ENCODE peak calls at places on chromosomes 16 and 17, in seven cellular contexts. W is GM12878; F is effector memory CD4-positive, alpha-beta T cell; D is Peyer's patch; J is gastrocnemius medialis; O is heart left ventricle; Y is colonic mucosa. X is an unnamed sample. For H3K4me1, the result is how much of the 10 kb centered on the place peaks cover.

GRCh38 chr17:19248923-19249574 is 11.9 kb downstream of the EPN2 start:
- DNase-seq in W (no peak), F (no peak), D (no peak), J (peak), O (peak), Y (no peak), X (peak)

GRCh38 chr17:49260011-49260921 is 29.7 kb upstream of the PHOSPHO1 start:
- DNase-seq in W (no peak), F (peak), D (peak), J (peak), O (peak), Y (peak), X (peak)

GRCh38 chr17:76534831-76535732 is 2.4 kb downstream of the CYGB start:
- DNase-seq in W (no peak), F (no peak), D (no peak), J (no peak), O (peak), Y (no peak), X (no peak)

GRCh38 chr17:80793851-80794267 is 197.8 kb upstream of the CHMP6 start:
- DNase-seq in W (no peak), F (no peak), D (no peak), J (no peak), O (no peak), Y (no peak), X (no peak)

GRCh38 chr17:4738136-4739121 is 1.2 kb upstream of the ZMYND15 start:
- DNase-seq in W (no peak), F (no peak), D (peak), J (no peak), O (no peak), Y (peak), X (peak)

GRCh38 chr17:20920813-20921199 is 122.0 kb downstream of the USP22 start:
- DNase-seq in W (no peak), F (no peak), D (no peak), J (no peak), O (no peak), Y (no peak), X (no peak)

GRCh38 chr17:10313037-10313672 is 59.7 kb downstream of the MYH13 start:
- DNase-seq in W (no peak), F (no peak), D (no peak), J (no peak), O (no peak), Y (no peak), X (no peak)

GRCh38 chr16:89918453-89919347 is at the start of gene MC1R:
- DNase-seq in W (no peak), F (no peak), D (no peak), J (no peak), O (peak), Y (no peak), X (no peak)

GRCh38 chr17:67488161-67488560 is 111.1 kb downstream of the PITPNC1 start:
- DNase-seq in W (no peak), F (no peak), D (no peak), J (peak), O (peak), Y (no peak), X (no peak)

GRCh38 chr17:42034059-42034458 is 14.2 kb downstream of the NKIRAS2 start:
- DNase-seq in W (no peak), F (no peak), D (no peak), J (no peak), O (no peak), Y (no peak), X (no peak)

GRCh38 chr17:80901319-80901718 is 90.3 kb upstream of the CHMP6 start:
- DNase-seq in W (peak), F (no peak), D (no peak), J (no peak), O (no peak), Y (no peak), X (no peak)

GRCh38 chr17:17511293-17511741 is 15.1 kb upstream of the RASD1 start:
- DNase-seq in W (no peak), F (no peak), D (peak), J (no peak), O (no peak), Y (no peak), X (no peak)

GRCh38 chr16:52572656-52573055 is 25.7 kb upstream of the TOX3 start:
- DNase-seq in W (no peak), F (no peak), D (no peak), J (no peak), O (no peak), Y (no peak), X (no peak)

GRCh38 chr16:85303354-85303883 is 191.1 kb upstream of the CIBAR2 start:
- DNase-seq in W (no peak), F (peak), D (peak), J (no peak), O (peak), Y (peak), X (peak)

GRCh38 chr17:8148560-8148959 is 3.6 kb downstream of the PER1 start:
- DNase-seq in W (no peak), F (no peak), D (no peak), J (no peak), O (no peak), Y (no peak), X (no peak)

GRCh38 chr16:12600536-12601256 is 203.0 kb downstream of the CPPED1 start:
- DNase-seq in W (no peak), F (no peak), D (peak), J (no peak), O (no peak), Y (no peak), X (no peak)

GRCh38 chr17:77435272-77436057 is 294.7 kb downstream of the SEC14L1 start:
- DNase-seq in W (no peak), F (no peak), D (no peak), J (no peak), O (no peak), Y (no peak), X (no peak)

GRCh38 chr16:81697321-81697885 is 81.7 kb upstream of the PLCG2 start:
- DNase-seq in W (no peak), F (peak), D (peak), J (no peak), O (no peak), Y (peak), X (peak)
- H3K4me1 ChIP-seq in W (under half), F (under half), D (under half), J (under half), O (under half), Y (under half), X (under half)

DNA sequence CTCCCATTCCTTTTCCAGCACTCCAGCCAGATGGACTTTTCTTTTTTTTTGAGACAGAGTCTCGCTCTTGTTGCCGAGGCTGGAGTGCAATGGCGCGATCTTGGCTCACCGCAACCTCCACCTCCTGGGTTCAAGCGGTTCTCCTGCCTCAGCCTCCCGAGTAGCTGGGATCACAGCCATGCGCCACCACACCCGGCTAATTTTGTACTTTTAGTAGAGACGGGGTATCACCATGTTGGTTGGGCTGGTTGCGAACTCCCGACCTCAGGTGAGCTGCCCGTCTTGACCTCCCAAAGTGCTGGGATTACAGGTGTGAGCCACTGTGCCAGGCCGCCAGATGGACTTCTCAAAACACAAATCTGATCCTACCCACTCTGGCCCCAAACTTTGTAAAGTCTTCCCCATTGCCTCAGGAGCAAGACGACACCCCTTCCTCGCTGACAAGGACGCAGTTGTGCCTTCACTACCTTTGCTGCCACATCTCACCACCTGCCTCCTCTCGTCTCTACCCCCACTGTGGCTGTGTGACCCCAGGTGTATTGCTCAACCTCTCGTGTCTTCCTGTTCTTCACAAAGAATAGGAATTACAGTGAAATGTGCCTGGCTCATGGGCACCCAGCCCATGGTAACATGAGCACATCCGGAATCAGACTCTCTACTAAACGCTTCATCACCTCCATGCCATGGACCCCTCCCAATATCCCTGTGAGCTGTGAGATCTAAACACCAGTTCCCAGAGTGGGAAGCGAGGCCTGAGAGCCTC is 3.7 kb upstream of the BANP start:
- DNase-seq in W (no peak), F (no peak), D (no peak), J (no peak), O (no peak), Y (no peak), X (no peak)
- H3K27ac ChIP-seq in W (no peak), F (no peak), D (peak), J (no peak), O (peak), Y (no peak), X (peak)

GRCh38 chr17:34575182-34575581 is 4.2 kb upstream of the TMEM132E start:
- DNase-seq in W (no peak), F (no peak), D (no peak), J (no peak), O (no peak), Y (no peak), X (no peak)

GRCh38 chr17:34579979-34580684 is 750 bp downstream of the TMEM132E start:
- DNase-seq in W (no peak), F (no peak), D (peak), J (no peak), O (peak), Y (no peak), X (no peak)

GRCh38 chr17:34579017-34579946 is at the start of gene TMEM132E:
- DNase-seq in W (no peak), F (no peak), D (peak), J (no peak), O (peak), Y (peak), X (peak)

GRCh38 chr17:34578656-34579016 is 746 bp upstream of the TMEM132E start:
- DNase-seq in W (no peak), F (no peak), D (peak), J (no peak), O (no peak), Y (no peak), X (no peak)

DNA sequence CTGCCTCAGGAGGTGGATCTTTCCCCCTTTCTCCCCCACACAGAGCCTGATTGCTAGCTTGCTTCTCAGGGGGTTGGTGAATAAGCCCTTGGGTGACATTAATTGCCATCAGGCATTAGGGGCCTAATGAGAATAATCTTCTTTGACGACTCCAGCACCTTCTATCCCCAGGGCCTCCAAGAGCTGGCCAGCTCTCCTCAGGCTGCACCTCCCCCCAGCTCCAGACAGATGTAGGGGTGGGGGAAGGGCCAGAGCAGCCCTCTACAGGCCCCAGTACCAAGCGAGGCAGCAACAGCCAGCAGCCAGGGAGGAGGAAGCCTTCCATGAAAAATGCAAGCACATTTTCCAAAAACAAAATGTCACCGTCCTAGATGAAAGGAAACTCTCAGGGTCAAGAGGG is 1.4 kb upstream of the TMEM132E start:
- DNase-seq in W (no peak), F (no peak), D (peak), J (no peak), O (no peak), Y (no peak), X (no peak)
- H3K4me1 ChIP-seq in W (under half), F (under half), D (under half), J (under half), O (under half), Y (under half), X (under half)

GRCh38 chr17:82232322-82232785 is 3.5 kb downstream of the SLC16A3 start:
- DNase-seq in W (no peak), F (no peak), D (no peak), J (peak), O (no peak), Y (no peak), X (no peak)

GRCh38 chr17:82231562-82232321 is 2.9 kb downstream of the SLC16A3 start:
- DNase-seq in W (no peak), F (no peak), D (peak), J (peak), O (peak), Y (peak), X (peak)

GRCh38 chr17:82229686-82230626 is 1.1 kb downstream of the SLC16A3 start:
- DNase-seq in W (no peak), F (no peak), D (no peak), J (peak), O (peak), Y (peak), X (peak)

GRCh38 chr17:82231312-82231561 is 2.4 kb downstream of the SLC16A3 start:
- DNase-seq in W (no peak), F (no peak), D (peak), J (no peak), O (no peak), Y (no peak), X (no peak)

DNA sequence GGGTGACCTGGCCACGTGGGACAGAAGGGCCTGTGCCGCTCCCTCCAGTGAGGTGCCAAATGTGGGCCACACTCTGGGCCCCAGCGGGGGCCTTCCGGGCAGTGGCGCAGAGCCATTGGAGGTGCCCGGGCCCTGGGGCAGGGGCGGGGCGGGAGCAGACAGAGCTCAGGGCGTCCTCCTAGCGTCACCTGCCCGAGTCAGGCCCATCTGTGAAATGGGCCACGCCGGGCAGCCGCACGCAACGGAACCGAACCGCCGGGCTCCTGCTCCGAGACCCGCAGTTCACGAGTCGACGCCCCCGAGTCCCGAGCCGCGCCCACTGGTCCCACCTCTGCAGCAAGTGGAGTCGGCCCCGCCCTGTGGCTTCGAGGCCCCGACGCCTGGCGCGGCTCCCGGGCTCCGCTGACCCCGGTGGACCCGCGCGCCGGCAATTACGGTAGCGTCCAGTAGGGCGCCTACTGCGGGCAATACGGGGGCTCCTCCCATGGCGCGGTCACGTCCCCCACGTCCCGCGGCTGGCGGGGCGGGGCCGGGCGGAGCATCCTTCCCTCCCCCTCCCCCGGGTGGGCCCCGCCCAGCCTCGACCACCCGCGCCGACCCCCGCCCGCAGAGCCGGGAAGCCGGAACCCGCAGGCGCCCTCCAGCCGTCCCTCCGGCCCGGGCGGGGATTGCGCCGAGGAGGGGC is 1.9 kb downstream of the SLC16A3 start:
- DNase-seq in W (no peak), F (peak), D (peak), J (peak), O (peak), Y (peak), X (peak)
- H3K27ac ChIP-seq in W (peak), F (peak), D (peak), J (peak), O (peak), Y (peak), X (peak)

GRCh38 chr17:64357191-64357981 is 33.3 kb downstream of the PECAM1 start:
- DNase-seq in W (no peak), F (no peak), D (no peak), J (peak), O (peak), Y (peak), X (peak)

GRCh38 chr17:64354824-64355535 is 35.7 kb downstream of the PECAM1 start:
- DNase-seq in W (no peak), F (no peak), D (no peak), J (no peak), O (no peak), Y (no peak), X (no peak)

GRCh38 chr17:64356304-64356686 is 34.4 kb downstream of the PECAM1 start:
- DNase-seq in W (no peak), F (no peak), D (no peak), J (no peak), O (no peak), Y (no peak), X (no peak)

GRCh38 chr17:64355536-64356303 is 34.9 kb downstream of the PECAM1 start:
- DNase-seq in W (no peak), F (no peak), D (no peak), J (peak), O (no peak), Y (no peak), X (no peak)

GRCh38 chr17:64354396-64354795 is 36.3 kb downstream of the PECAM1 start:
- DNase-seq in W (no peak), F (no peak), D (no peak), J (no peak), O (no peak), Y (no peak), X (no peak)
- H3K4me1 ChIP-seq in W (under half), F (under half), D (under half), J (under half), O (under half), Y (under half), X (under half)

GRCh38 chr16:79815049-79815448 is 214.5 kb upstream of the MAF start:
- DNase-seq in W (no peak), F (no peak), D (no peak), J (no peak), O (no peak), Y (no peak), X (no peak)
- H3K27ac ChIP-seq in W (no peak), F (no peak), D (no peak), J (no peak), O (no peak), Y (no peak), X (no peak)

GRCh38 chr16:55091871-55092230 is 161.2 kb downstream of the IRX5 start:
- DNase-seq in W (no peak), F (no peak), D (no peak), J (no peak), O (no peak), Y (no peak), X (no peak)
- H3K4me1 ChIP-seq in W (under half), F (under half), D (under half), J (under half), O (under half), Y (under half), X (under half)

DNA sequence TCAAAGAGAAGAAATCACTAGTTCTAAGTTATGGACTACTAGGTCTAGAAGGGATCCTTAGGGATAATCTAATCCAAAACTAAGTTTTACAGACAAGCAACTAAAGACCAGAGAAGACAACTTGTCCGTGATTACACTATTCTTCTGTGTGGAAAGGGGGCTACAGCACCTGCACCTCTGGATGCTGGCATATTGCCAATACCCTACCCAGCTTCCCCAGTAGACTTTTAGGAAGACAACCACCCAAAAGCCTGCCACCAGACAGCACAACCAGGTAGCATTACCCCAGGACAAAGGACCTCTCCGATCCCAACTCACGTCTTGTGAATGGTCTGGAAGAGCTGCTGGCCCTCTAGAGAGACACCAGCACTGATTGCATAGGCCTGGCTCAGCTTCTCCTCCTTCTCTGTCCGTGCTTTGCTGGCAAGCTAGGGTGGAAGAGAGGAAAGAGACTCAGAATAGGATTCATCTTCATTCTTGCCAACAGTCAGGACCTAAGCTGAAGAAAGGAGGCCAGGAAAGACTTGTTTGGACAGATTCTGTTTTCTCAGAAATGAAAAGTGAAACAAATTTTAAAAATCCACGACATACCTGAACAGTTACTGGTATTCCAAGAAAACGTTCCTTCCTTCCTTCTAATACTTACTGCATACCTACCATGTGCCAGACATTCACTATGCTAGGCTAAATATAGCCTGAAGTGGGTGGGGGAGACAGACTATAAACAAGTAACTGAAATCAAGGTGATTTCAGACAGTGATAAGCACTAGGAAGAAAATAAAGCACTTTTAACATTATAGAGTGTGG is 25.3 kb upstream of the TMEM101 start:
- DNase-seq in W (no peak), F (no peak), D (no peak), J (peak), O (no peak), Y (no peak), X (no peak)
- H3K27ac ChIP-seq in W (peak), F (no peak), D (no peak), J (peak), O (peak), Y (no peak), X (peak)

GRCh38 chr17:44004761-44005526 is 522 bp downstream of the NAGS start:
- DNase-seq in W (no peak), F (no peak), D (peak), J (no peak), O (no peak), Y (peak), X (peak)

GRCh38 chr17:44005865-44006580 is 1.6 kb downstream of the NAGS start:
- DNase-seq in W (no peak), F (no peak), D (peak), J (no peak), O (no peak), Y (peak), X (peak)

GRCh38 chr17:44006581-44007345 is 2.3 kb downstream of the NAGS start:
- DNase-seq in W (peak), F (peak), D (peak), J (peak), O (peak), Y (peak), X (peak)

GRCh38 chr17:44004077-44004760 is at the start of gene NAGS:
- DNase-seq in W (no peak), F (no peak), D (peak), J (no peak), O (no peak), Y (peak), X (peak)

DNA sequence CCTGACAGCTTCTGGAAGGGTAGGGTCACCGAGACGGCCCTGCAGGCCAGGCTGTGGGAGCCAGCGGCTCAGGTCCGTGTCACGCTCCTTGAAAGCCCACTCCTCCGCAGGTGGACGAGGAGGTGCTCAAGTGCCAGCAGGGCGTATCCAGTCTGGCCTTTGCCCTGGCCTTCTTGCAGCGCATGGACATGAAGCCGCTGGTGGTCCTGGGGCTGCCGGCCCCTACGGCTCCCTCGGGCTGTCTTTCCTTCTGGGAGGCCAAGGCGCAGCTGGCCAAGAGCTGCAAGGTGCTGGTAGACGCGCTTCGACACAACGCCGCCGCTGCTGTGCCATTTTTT is 1.1 kb downstream of the NAGS start:
- DNase-seq in W (no peak), F (no peak), D (no peak), J (no peak), O (no peak), Y (no peak), X (no peak)
- H3K4me1 ChIP-seq in W (under half), F (under half), D (under half), J (under half), O (under half), Y (under half), X (under half)